ENCODE peak calls at places on chromosomes 7 and 10, in five cellular contexts. J, H, G, D and V are unnamed samples.

GRCh38 chr7:52260046-52260665 is 775.3 kb upstream of the POM121L12 start:
- DNase-seq in J (peak; percentile 26), H (no peak), G (no peak), D (no peak), V (no peak)

GRCh38 chr7:21544303-21544656 is 1.4 kb downstream of the DNAH11 start:
- DNase-seq in J (no peak), H (no peak), G (no peak), D (no peak), V (no peak)

GRCh38 chr10:116732546-116732945 is 9.8 kb downstream of the HSPA12A start:
- DNase-seq in J (no peak), H (no peak), G (no peak), D (no peak), V (no peak)

GRCh38 chr10:97408496-97408992 is 7.4 kb upstream of the RRP12 start:
- DNase-seq in J (peak; percentile 55), H (no peak), G (no peak), D (no peak), V (no peak)

GRCh38 chr7:29431686-29432085 is 131.9 kb upstream of the PRR15 start:
- DNase-seq in J (no peak), H (no peak), G (no peak), D (no peak), V (no peak)

GRCh38 chr7:55261386-55261770 is 103.8 kb upstream of the LANCL2 start:
- DNase-seq in J (no peak), H (no peak), G (no peak), D (no peak), V (no peak)

GRCh38 chr10:63376560-63377304 is 89.0 kb downstream of the JMJD1C start:
- DNase-seq in J (peak; percentile 37), H (no peak), G (no peak), D (no peak), V (peak; percentile 76)

GRCh38 chr7:105849122-105849855 is 27.1 kb downstream of the ATXN7L1 start:
- DNase-seq in J (peak; percentile 29), H (no peak), G (no peak), D (no peak), V (no peak)

GRCh38 chr7:24576171-24577052 is 3.2 kb downstream of the PALS2 start:
- DNase-seq in J (peak; percentile 72), H (peak; percentile 12), G (no peak), D (no peak), V (peak; percentile 33)

GRCh38 chr10:113441220-113441619 is 111.6 kb upstream of the HABP2 start:
- DNase-seq in J (no peak), H (no peak), G (no peak), D (no peak), V (peak; percentile 28)
- TF ChIP-seq CTCF in J (no peak), H (no peak), G (no peak), D (no peak), V (peak; percentile 57)

DNA sequence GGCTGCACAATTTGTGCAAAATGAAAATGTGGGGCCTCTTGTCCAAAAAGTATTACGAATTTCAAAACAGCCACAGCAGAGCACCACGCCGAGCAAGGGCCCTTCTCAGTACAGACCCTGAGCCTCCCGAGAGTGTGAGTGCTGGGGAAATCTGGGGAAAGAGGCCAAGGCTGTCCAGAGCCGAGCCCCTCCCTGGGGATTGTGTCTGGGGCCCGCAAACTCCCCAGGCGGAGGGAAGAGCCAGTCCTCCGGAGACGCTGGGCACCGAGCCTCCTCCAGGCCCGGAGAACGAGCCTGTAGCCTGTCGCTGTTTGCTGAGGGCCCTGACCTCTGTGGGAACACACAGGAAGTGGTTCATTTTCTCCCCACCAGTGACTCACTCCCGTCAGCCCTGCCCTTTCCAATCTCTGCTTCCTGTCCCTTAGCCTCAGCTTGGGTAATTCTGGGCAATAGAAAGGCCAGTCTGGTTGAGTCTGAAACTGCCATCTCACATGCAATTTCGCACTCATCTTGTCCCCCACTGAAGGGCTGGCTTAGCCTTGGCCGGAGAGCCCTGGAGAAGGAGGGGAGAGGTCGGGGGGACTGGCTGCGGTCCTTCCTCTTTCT is 19.5 kb upstream of the GNA12 start:
- DNase-seq in J (peak; percentile 89), H (no peak), G (peak; percentile 96), D (peak; percentile 74), V (peak; percentile 92)
- TF ChIP-seq CTCF in J (no peak), H (no peak), G (no peak), D (no peak), V (no peak)

GRCh38 chr7:158353606-158354570 is 233.7 kb downstream of the PTPRN2 start:
- DNase-seq in J (peak; percentile 7), H (peak; percentile 50), G (peak; percentile 59), D (no peak), V (no peak)
- TF ChIP-seq CTCF in J (peak; percentile 14), H (peak; percentile 54), G (peak; percentile 25), D (peak; percentile 19), V (peak; percentile 14)

DNA sequence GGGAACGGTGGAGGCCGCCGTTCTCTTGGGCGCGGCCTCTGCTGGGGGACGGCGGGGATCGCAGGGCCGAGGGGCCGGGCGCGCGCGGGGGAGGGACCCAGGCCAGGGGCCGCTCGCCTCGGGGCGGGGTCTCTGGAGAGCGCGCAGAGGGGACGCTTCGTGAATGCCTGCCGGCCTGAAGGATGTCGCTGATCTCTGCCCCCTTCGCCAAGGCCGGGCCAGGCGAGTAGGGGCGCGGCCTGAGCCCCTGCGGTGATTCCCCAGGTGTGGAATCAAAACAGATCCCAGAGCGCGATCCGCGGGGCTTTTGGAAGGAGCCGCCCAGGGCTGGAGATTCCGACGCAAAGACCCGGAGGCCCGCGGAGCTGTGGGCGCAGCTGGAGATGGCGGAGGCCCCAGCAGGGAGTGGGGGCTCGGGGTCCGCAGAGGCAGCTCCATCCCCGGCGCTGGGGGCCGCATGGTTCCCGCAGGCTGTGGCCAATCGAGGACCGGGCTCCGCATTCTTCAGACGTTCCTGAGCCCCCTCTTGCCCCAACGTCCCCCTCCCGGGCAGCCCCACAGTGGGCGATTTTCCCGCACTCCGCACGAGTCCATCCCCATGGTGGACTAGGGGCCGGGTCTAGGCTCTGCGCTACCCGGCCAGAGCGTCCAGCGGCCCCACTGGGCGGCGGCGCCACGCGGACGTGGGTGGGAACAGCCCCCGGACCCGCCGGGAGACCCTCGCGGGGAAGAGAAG is 166.0 kb downstream of the ACTR3B start:
- DNase-seq in J (no peak), H (peak; percentile 83), G (no peak), D (no peak), V (no peak)
- TF ChIP-seq CTCF in J (no peak), H (peak; percentile 26), G (no peak), D (no peak), V (no peak)

GRCh38 chr7:112267944-112268691 is 61.6 kb downstream of the ZNF277 start:
- DNase-seq in J (no peak), H (no peak), G (no peak), D (no peak), V (no peak)
- TF ChIP-seq CTCF in J (no peak), H (no peak), G (no peak), D (no peak), V (no peak)